ENCODE peak calls at places on chromosomes 12 and 14, in five cellular contexts. G is myocyte, H is type B pancreatic cell, Z is T-cell, T is PC-9. D is an unnamed sample.

GRCh38 chr12:2408262-2408661 is 355.5 kb downstream of the CACNA1C start:
- DNase-seq in Z (no peak), T (no peak), G (no peak), H (no peak), D (no peak)

GRCh38 chr12:107105410-107105703 is 12.0 kb upstream of the CRY1 start:
- DNase-seq in H (no peak), G (no peak), T (no peak), Z (no peak), D (no peak)

GRCh38 chr14:31934767-31935266 is 142.3 kb upstream of the ARHGAP5 start:
- DNase-seq in G (peak), Z (no peak), H (no peak), T (no peak), D (peak)

GRCh38 chr12:54294152-54294913 is 6.5 kb downstream of the NFE2 start:
- DNase-seq in H (no peak), T (peak), Z (peak), G (peak), D (no peak)

GRCh38 chr12:46222642-46223041 is 46.2 kb downstream of the SLC38A1 start:
- DNase-seq in Z (no peak), T (no peak), H (no peak), G (no peak), D (no peak)

GRCh38 chr12:122819209-122819805 is 15.9 kb upstream of the HIP1R start:
- DNase-seq in T (no peak), H (no peak), Z (no peak), G (no peak), D (no peak)

GRCh38 chr14:28896337-28896736 is 129.8 kb downstream of the FOXG1 start:
- DNase-seq in T (no peak), Z (no peak), H (no peak), G (no peak), D (no peak)

GRCh38 chr12:45336331-45336730 is 120.4 kb downstream of the ANO6 start:
- DNase-seq in Z (no peak), G (peak), H (no peak), T (no peak), D (peak)

GRCh38 chr14:105287249-105288102 is 13.3 kb downstream of the BRF1 start:
- DNase-seq in Z (no peak), H (no peak), G (no peak), T (no peak), D (no peak)

GRCh38 chr12:124715121-124715990 is 147.9 kb upstream of the NCOR2 start:
- DNase-seq in G (peak), H (no peak), Z (no peak), T (peak), D (no peak)

D was measured in SW 1271.